ENCODE peak calls at places on chromosomes 2 and 18, in six cellular contexts. O is uterus, B is adrenal gland, L is colonic mucosa, C is aorta, Y is GM23248. S is an unnamed sample. For H3K4me1 and H3K36me3, the result is how much of the 10 kb centered on the place peaks cover.

GRCh38 chr2:136323935-136324334 is 206.0 kb upstream of the CXCR4 start:
- DNase-seq in O (no peak), B (no peak), L (no peak), C (no peak), Y (no peak), S (no peak)

GRCh38 chr2:216653931-216654365 is 20.7 kb downstream of the IGFBP2 start:
- DNase-seq in O (no peak), B (no peak), L (no peak), C (no peak), Y (no peak), S (no peak)

GRCh38 chr2:215787565-215788178 is 225.7 kb downstream of the MREG start:
- DNase-seq in O (no peak), B (no peak), L (no peak), C (no peak), Y (no peak), S (no peak)

GRCh38 chr2:74554821-74555531 is 456 bp downstream of the DOK1 start:
- DNase-seq in O (peak), B (no peak), L (peak), C (peak), Y (peak), S (no peak)

GRCh38 chr18:12121175-12122095 is 27.8 kb downstream of the ANKRD62 start:
- DNase-seq in O (no peak), B (no peak), L (no peak), C (no peak), Y (peak), S (peak)

GRCh38 chr18:40949138-40949949 is 1005.7 kb upstream of the PIK3C3 start:
- DNase-seq in O (no peak), B (no peak), L (no peak), C (no peak), Y (peak), S (peak)

GRCh38 chr18:69752737-69753380 is 194.8 kb downstream of the CD226 start:
- DNase-seq in O (no peak), B (no peak), L (no peak), C (no peak), Y (no peak), S (no peak)

GRCh38 chr2:11581797-11582525 is 48.1 kb downstream of the GREB1 start:
- DNase-seq in O (no peak), B (no peak), L (no peak), C (peak), Y (no peak), S (no peak)

GRCh38 chr2:178194600-178195389 is 483 bp downstream of the OSBPL6 start:
- DNase-seq in O (peak), B (peak), L (peak), C (peak), Y (peak), S (peak)

GRCh38 chr2:171670655-171671054 is 16.6 kb upstream of the DYNC1I2 start:
- DNase-seq in O (no peak), B (no peak), L (no peak), C (no peak), Y (no peak), S (no peak)
- H3K4me1 ChIP-seq in O (under half), B (under half), L (under half), C (under half), Y (under half), S (under half)

DNA sequence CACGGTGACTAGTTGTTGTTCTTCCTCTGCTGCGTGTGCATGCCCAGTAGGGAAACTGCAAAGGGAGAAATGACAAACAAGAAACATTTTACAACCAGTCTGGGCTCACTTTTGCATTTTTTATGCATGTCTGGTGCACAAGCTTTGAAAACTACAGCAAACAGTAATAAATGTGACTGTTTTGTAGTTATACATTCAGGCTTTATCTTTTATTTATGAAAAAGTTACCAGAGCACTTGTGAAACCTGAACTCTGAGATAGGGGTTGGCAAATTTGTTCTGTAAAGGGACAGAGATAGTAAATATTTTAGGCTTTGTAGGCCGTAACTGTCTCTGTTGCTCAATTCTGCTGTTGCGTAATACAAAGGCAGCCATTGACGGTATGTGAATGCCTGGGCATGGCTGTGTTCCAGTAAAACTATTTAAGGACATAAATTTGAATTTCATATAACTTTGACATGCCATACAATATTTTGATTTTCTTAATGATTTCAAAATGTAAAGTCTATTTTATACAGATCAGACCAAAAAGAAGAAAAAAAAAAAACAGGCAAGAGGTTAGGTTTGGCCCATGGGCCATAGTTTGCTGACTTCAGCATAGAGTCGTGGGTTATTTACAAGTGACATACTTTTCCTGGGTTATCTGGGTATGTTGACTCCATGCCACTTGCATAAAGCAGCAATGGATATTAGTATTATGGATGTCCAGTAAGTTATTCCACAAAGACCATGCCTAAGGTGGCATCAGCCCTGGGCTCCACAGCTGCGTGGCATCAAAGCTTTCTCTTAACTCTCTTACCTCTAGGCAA is 53.6 kb upstream of the EML6 start:
- DNase-seq in O (no peak), B (peak), L (peak), C (no peak), Y (peak), S (no peak)
- H3K36me3 ChIP-seq in O (under half), B (under half), L (under half), C (under half), Y (under half), S (half or more)

DNA sequence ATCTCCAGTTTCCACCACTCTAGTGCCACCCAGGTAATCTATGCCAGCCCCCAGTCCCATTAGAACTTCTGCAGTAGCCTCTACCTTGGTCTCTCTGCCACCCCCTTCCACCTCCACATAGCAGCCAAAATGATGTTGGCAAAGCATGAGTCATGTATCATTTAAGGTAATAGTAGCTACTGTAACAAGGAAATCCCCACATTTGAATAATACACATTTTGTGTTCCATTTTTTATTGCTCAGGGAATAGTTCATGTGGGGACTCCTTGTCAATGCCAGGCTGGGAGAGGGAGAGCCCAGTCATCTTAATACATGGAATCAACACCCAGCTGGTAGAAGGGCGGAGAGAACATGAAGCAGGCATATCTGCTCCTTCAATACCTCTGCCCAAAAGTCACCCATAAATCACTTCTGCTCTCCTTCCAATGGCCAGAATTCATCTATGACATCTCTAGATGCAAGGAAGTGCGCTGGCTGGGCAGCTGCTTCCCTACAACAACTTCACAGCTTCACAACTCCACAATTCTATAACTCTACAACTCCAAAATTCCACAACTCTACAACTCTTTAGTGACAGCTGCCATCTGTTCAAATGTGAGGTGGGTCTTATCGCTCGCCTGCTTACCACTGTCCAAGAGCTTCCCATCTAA is 70.6 kb upstream of the GLS start:
- DNase-seq in O (no peak), B (no peak), L (peak), C (no peak), Y (no peak), S (no peak)
- H3K27ac ChIP-seq in O (no peak), B (no peak), L (peak), C (no peak), Y (no peak), S (no peak)

GRCh38 chr2:207135340-207135739 is 30.4 kb downstream of the KLF7 start:
- DNase-seq in O (no peak), B (no peak), L (no peak), C (no peak), Y (peak), S (no peak)

GRCh38 chr2:207135801-207136457 is 29.8 kb downstream of the KLF7 start:
- DNase-seq in O (no peak), B (no peak), L (no peak), C (no peak), Y (no peak), S (no peak)

GRCh38 chr2:207133493-207133861 is 32.3 kb downstream of the KLF7 start:
- DNase-seq in O (no peak), B (no peak), L (no peak), C (no peak), Y (peak), S (peak)

GRCh38 chr2:207131634-207132418 is 33.9 kb downstream of the KLF7 start:
- DNase-seq in O (no peak), B (no peak), L (no peak), C (no peak), Y (peak), S (no peak)

DNA sequence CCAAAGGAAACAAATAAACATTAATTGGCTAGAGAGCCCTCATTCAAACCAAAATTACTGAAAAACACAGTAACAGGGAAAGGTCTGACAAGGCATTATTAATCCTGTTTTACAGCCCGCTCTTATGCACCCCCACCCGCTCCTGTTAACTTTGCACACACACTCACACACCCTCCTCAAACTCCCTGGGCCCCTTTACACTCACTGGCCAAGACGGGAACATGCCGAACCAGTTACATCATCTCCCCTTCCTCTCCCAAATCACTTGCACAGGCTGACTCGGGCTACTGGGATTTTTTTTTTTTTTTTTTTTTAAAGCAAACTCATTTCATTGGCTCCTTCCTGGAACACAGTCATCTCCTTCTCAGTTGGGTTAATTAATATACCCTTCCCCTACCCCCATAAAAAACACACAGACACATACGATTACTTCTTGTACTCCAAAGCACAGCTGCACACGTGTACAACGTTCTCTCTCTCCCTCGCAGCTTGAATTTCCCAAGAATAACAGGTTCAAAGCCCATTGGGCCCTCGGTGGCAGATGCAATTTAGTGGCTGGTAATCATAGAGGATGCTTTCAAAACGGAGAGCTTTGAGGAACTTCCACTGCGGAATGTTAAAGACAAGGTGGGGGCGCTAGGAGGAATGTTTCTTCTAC is 31.8 kb downstream of the KLF7 start:
- DNase-seq in O (peak), B (peak), L (peak), C (peak), Y (peak), S (peak)
- H3K4me1 ChIP-seq in O (under half), B (under half), L (under half), C (under half), Y (half or more), S (under half)